ENCODE peak calls at places on chromosome X, in ten cellular contexts. J is ovary, Z is SK-N-SH, I is heart right ventricle, U is BE2C, X is cardiac muscle cell, M is neural progenitor cell, O is tibial artery, H is right atrium auricular region, C is pancreas. P is an unnamed sample. For H3K4me1 and H3K27me3, the result is how much of the 10 kb centered on the place peaks cover.

GRCh38 chrX:50691820-50692219 is 122.2 kb downstream of the SHROOM4 start:
- DNase-seq in J (no peak), Z (peak), I (no peak), U (peak), X (peak), M (peak), O (no peak), H (no peak), C (no peak), P (no peak)

GRCh38 chrX:55715847-55716246 is 1.7 kb upstream of the RRAGB start:
- DNase-seq in J (no peak), Z (no peak), I (no peak), U (peak), X (no peak), M (no peak), O (no peak), H (no peak), C (no peak), P (no peak)

GRCh38 chrX:37998586-37999267 is 7.6 kb upstream of the SYTL5 start:
- DNase-seq in J (no peak), Z (no peak), I (no peak), U (no peak), X (no peak), M (no peak), O (no peak), H (no peak), C (no peak), P (no peak)

GRCh38 chrX:74118503-74118902 is 185.5 kb upstream of the ZCCHC13 start:
- DNase-seq in J (no peak), Z (no peak), I (no peak), U (no peak), X (no peak), M (no peak), O (no peak), H (no peak), C (no peak), P (no peak)

GRCh38 chrX:79477691-79478090 is 110.6 kb upstream of the ITM2A start:
- DNase-seq in J (no peak), Z (no peak), I (no peak), U (no peak), X (no peak), M (no peak), O (no peak), H (no peak), C (no peak), P (no peak)

GRCh38 chrX:69189972-69190371 is 24.7 kb upstream of the PJA1 start:
- DNase-seq in J (peak), Z (no peak), I (peak), U (no peak), X (peak), M (peak), O (no peak), H (no peak), C (no peak), P (no peak)

GRCh38 chrX:149819371-149819770 is 37.6 kb downstream of the MAGEA9 start:
- DNase-seq in J (no peak), Z (no peak), I (no peak), U (no peak), X (no peak), M (no peak), O (no peak), H (no peak), C (no peak), P (no peak)

GRCh38 chrX:13816899-13817298 is at the start of gene GPM6B:
- DNase-seq in J (no peak), Z (no peak), I (no peak), U (peak), X (no peak), M (peak), O (no peak), H (no peak), C (no peak), P (no peak)

GRCh38 chrX:102546818-102547493 is 30.4 kb upstream of the TMSB15A start:
- DNase-seq in J (no peak), Z (peak), I (no peak), U (peak), X (no peak), M (peak), O (no peak), H (no peak), C (no peak), P (no peak)

GRCh38 chrX:100642296-100642695 is 1.7 kb upstream of the SRPX2 start:
- DNase-seq in J (no peak), Z (no peak), I (no peak), U (no peak), X (no peak), M (no peak), O (no peak), H (no peak), C (no peak), P (no peak)

GRCh38 chrX:71671043-71671829 is 3.9 kb downstream of the LOC101059915 start:
- DNase-seq in J (no peak), Z (no peak), I (no peak), U (no peak), X (no peak), M (no peak), O (no peak), H (no peak), C (no peak), P (no peak)

GRCh38 chrX:3066555-3066954 is 25.3 kb downstream of the ARSF start:
- DNase-seq in J (no peak), Z (peak), I (peak), U (peak), X (peak), M (peak), O (no peak), H (no peak), C (peak), P (no peak)

GRCh38 chrX:151801980-151802379 is 67.4 kb downstream of the CNGA2 start:
- DNase-seq in J (no peak), Z (no peak), I (no peak), U (no peak), X (no peak), M (no peak), O (no peak), H (peak), C (no peak), P (no peak)

GRCh38 chrX:25726539-25726938 is 411.6 kb upstream of the MAGEB18 start:
- DNase-seq in J (no peak), Z (no peak), I (no peak), U (no peak), X (no peak), M (no peak), O (no peak), H (no peak), C (peak), P (no peak)

GRCh38 chrX:46913710-46914109 is 1.5 kb downstream of the JADE3 start:
- DNase-seq in J (peak), Z (peak), I (no peak), U (peak), X (peak), M (peak), O (no peak), H (no peak), C (no peak), P (peak)

GRCh38 chrX:19750028-19750786 is 137.2 kb downstream of the SH3KBP1 start:
- DNase-seq in J (no peak), Z (no peak), I (no peak), U (no peak), X (no peak), M (no peak), O (no peak), H (no peak), C (no peak), P (no peak)
- H3K4me1 ChIP-seq in J (under half), Z (under half), I (under half), U (under half), X (under half), M (under half), O (under half), H (under half), C (under half), P (under half)

GRCh38 chrX:120306640-120307039 is 4.6 kb downstream of the TMEM255A start:
- DNase-seq in J (no peak), Z (no peak), I (no peak), U (no peak), X (no peak), M (no peak), O (no peak), H (no peak), C (no peak), P (no peak)

GRCh38 chrX:120309873-120310730 is 1.2 kb downstream of the TMEM255A start:
- DNase-seq in J (peak), Z (peak), I (no peak), U (no peak), X (no peak), M (peak), O (no peak), H (no peak), C (no peak), P (no peak)

GRCh38 chrX:120310861-120311631 is at the start of gene TMEM255A:
- DNase-seq in J (peak), Z (peak), I (no peak), U (peak), X (peak), M (peak), O (no peak), H (no peak), C (no peak), P (no peak)

GRCh38 chrX:120308959-120309872 is 2.0 kb downstream of the TMEM255A start:
- DNase-seq in J (peak), Z (peak), I (peak), U (peak), X (peak), M (peak), O (peak), H (no peak), C (peak), P (peak)

GRCh38 chrX:120308558-120308957 is 2.7 kb downstream of the TMEM255A start:
- DNase-seq in J (peak), Z (no peak), I (no peak), U (no peak), X (no peak), M (peak), O (no peak), H (no peak), C (no peak), P (no peak)
- TF ChIP-seq CTCF in J (no peak), Z (no peak), I (no peak), U (no peak), X (no peak), M (peak), O (no peak), H (no peak), C (no peak), P (no peak)

GRCh38 chrX:120365320-120365719 is 3.4 kb downstream of the ATP1B4 start:
- DNase-seq in J (peak), Z (peak), I (peak), U (peak), X (peak), M (peak), O (no peak), H (no peak), C (peak), P (peak)

GRCh38 chrX:120372667-120373370 is 10.9 kb downstream of the ATP1B4 start:
- DNase-seq in J (no peak), Z (no peak), I (peak), U (no peak), X (no peak), M (no peak), O (no peak), H (no peak), C (no peak), P (no peak)

GRCh38 chrX:120366794-120367193 is 4.9 kb downstream of the ATP1B4 start:
- DNase-seq in J (no peak), Z (no peak), I (no peak), U (no peak), X (no peak), M (no peak), O (no peak), H (no peak), C (no peak), P (no peak)

GRCh38 chrX:120365968-120366367 is 4.1 kb downstream of the ATP1B4 start:
- DNase-seq in J (no peak), Z (no peak), I (no peak), U (no peak), X (no peak), M (no peak), O (no peak), H (no peak), C (no peak), P (no peak)

GRCh38 chrX:120367390-120368100 is 5.7 kb downstream of the ATP1B4 start:
- DNase-seq in J (no peak), Z (no peak), I (no peak), U (no peak), X (no peak), M (no peak), O (no peak), H (no peak), C (no peak), P (no peak)
- H3K27me3 ChIP-seq in J (under half), Z (half or more), I (under half), U (under half), X (under half), M (under half), O (under half), H (under half), C (under half), P (under half)

GRCh38 chrX:17740137-17741122 is 3.1 kb downstream of the SCML1 start:
- DNase-seq in J (no peak), Z (no peak), I (no peak), U (no peak), X (no peak), M (no peak), O (no peak), H (no peak), C (no peak), P (no peak)
- H3K4me1 ChIP-seq in J (under half), Z (under half), I (under half), U (under half), X (under half), M (under half), O (under half), H (under half), C (under half), P (under half)